ENCODE peak calls at places on chromosomes 5 and 9, in seven cellular contexts. One of them, this sample, is unnamed. For H3K27me3, the result is how much of the 10 kb centered on the place peaks cover.

GRCh38 chr5:173094012-173094661 is 38.0 kb downstream of the CREBRF start:
- DNase-seq in PC-3: peak
- DNase-seq in SJSA1: peak
- DNase-seq in uterus: no peak
- DNase-seq in GM23248: peak
- DNase-seq in heart left ventricle: no peak
- DNase-seq in CD4-positive, alpha-beta memory T cell: no peak
- DNase-seq in this sample: peak

GRCh38 chr9:15642369-15642962 is 89.6 kb downstream of the CCDC171 start:
- DNase-seq in CD4-positive, alpha-beta memory T cell: peak
- DNase-seq in heart left ventricle: no peak
- DNase-seq in PC-3: peak
- DNase-seq in GM23248: peak
- DNase-seq in SJSA1: no peak
- DNase-seq in uterus: no peak
- DNase-seq in this sample: peak

GRCh38 chr9:108322326-108323098 is 533.3 kb downstream of the ACTL7B start:
- DNase-seq in SJSA1: no peak
- DNase-seq in PC-3: peak
- DNase-seq in GM23248: peak
- DNase-seq in uterus: no peak
- DNase-seq in CD4-positive, alpha-beta memory T cell: no peak
- DNase-seq in heart left ventricle: no peak
- DNase-seq in this sample: no peak

GRCh38 chr9:16825364-16825763 is 45.1 kb downstream of the BNC2 start:
- DNase-seq in GM23248: peak
- DNase-seq in heart left ventricle: no peak
- DNase-seq in SJSA1: peak
- DNase-seq in PC-3: no peak
- DNase-seq in CD4-positive, alpha-beta memory T cell: no peak
- DNase-seq in uterus: no peak
- DNase-seq in this sample: no peak

GRCh38 chr5:18366234-18366633 is 732.0 kb downstream of the TAF11L14 start:
- DNase-seq in heart left ventricle: no peak
- DNase-seq in PC-3: no peak
- DNase-seq in GM23248: no peak
- DNase-seq in uterus: no peak
- DNase-seq in CD4-positive, alpha-beta memory T cell: no peak
- DNase-seq in SJSA1: no peak
- DNase-seq in this sample: no peak

GRCh38 chr5:80061005-80061404 is 25.9 kb downstream of the THBS4 start:
- DNase-seq in CD4-positive, alpha-beta memory T cell: no peak
- DNase-seq in PC-3: no peak
- DNase-seq in heart left ventricle: no peak
- DNase-seq in GM23248: no peak
- DNase-seq in SJSA1: no peak
- DNase-seq in uterus: no peak
- DNase-seq in this sample: no peak

GRCh38 chr9:92965759-92966517 is 18.6 kb downstream of the FGD3 start:
- DNase-seq in GM23248: no peak
- DNase-seq in SJSA1: no peak
- DNase-seq in uterus: no peak
- DNase-seq in PC-3: no peak
- DNase-seq in heart left ventricle: no peak
- DNase-seq in CD4-positive, alpha-beta memory T cell: no peak
- DNase-seq in this sample: no peak

GRCh38 chr9:17578911-17579793 is at the start of gene SH3GL2:
- DNase-seq in SJSA1: no peak
- DNase-seq in PC-3: peak
- DNase-seq in heart left ventricle: peak
- DNase-seq in uterus: peak
- DNase-seq in GM23248: peak
- DNase-seq in CD4-positive, alpha-beta memory T cell: no peak
- DNase-seq in this sample: peak

GRCh38 chr9:95341262-95342011 is 23.9 kb upstream of the FANCC start:
- DNase-seq in GM23248: peak
- DNase-seq in uterus: no peak
- DNase-seq in SJSA1: no peak
- DNase-seq in PC-3: peak
- DNase-seq in heart left ventricle: no peak
- DNase-seq in CD4-positive, alpha-beta memory T cell: no peak
- DNase-seq in this sample: no peak

GRCh38 chr9:92245005-92245797 is 48.3 kb downstream of the IARS1 start:
- DNase-seq in uterus: no peak
- DNase-seq in GM23248: peak
- DNase-seq in heart left ventricle: no peak
- DNase-seq in CD4-positive, alpha-beta memory T cell: no peak
- DNase-seq in PC-3: peak
- DNase-seq in SJSA1: peak
- DNase-seq in this sample: peak

GRCh38 chr9:92642041-92642451 is 27.9 kb downstream of the IPPK start:
- DNase-seq in GM23248: no peak
- DNase-seq in PC-3: no peak
- DNase-seq in heart left ventricle: no peak
- DNase-seq in CD4-positive, alpha-beta memory T cell: no peak
- DNase-seq in SJSA1: no peak
- DNase-seq in uterus: no peak
- DNase-seq in this sample: no peak

GRCh38 chr9:130192600-130192999 is 20.4 kb downstream of the NCS1 start:
- DNase-seq in PC-3: no peak
- DNase-seq in uterus: no peak
- DNase-seq in CD4-positive, alpha-beta memory T cell: no peak
- DNase-seq in GM23248: no peak
- DNase-seq in SJSA1: no peak
- DNase-seq in heart left ventricle: no peak
- DNase-seq in this sample: no peak

GRCh38 chr5:138653502-138653901 is 78.3 kb upstream of the HSPA9 start:
- DNase-seq in PC-3: peak
- DNase-seq in GM23248: peak
- DNase-seq in SJSA1: no peak
- DNase-seq in CD4-positive, alpha-beta memory T cell: no peak
- DNase-seq in uterus: no peak
- DNase-seq in heart left ventricle: no peak
- DNase-seq in this sample: peak

GRCh38 chr9:87324613-87325194 is 173.0 kb upstream of the DAPK1 start:
- DNase-seq in GM23248: peak
- DNase-seq in CD4-positive, alpha-beta memory T cell: peak
- DNase-seq in PC-3: peak
- DNase-seq in uterus: no peak
- DNase-seq in SJSA1: peak
- DNase-seq in heart left ventricle: no peak
- DNase-seq in this sample: peak

GRCh38 chr5:145697251-145698016 is 137.7 kb downstream of the PRELID2 start:
- DNase-seq in CD4-positive, alpha-beta memory T cell: no peak
- DNase-seq in PC-3: peak
- DNase-seq in GM23248: peak
- DNase-seq in uterus: no peak
- DNase-seq in heart left ventricle: no peak
- DNase-seq in SJSA1: peak
- DNase-seq in this sample: peak

GRCh38 chr5:103605277-103605676 is 42.7 kb upstream of the NUDT12 start:
- DNase-seq in SJSA1: no peak
- DNase-seq in GM23248: no peak
- DNase-seq in heart left ventricle: no peak
- DNase-seq in CD4-positive, alpha-beta memory T cell: no peak
- DNase-seq in uterus: no peak
- DNase-seq in PC-3: no peak
- DNase-seq in this sample: no peak

DNA sequence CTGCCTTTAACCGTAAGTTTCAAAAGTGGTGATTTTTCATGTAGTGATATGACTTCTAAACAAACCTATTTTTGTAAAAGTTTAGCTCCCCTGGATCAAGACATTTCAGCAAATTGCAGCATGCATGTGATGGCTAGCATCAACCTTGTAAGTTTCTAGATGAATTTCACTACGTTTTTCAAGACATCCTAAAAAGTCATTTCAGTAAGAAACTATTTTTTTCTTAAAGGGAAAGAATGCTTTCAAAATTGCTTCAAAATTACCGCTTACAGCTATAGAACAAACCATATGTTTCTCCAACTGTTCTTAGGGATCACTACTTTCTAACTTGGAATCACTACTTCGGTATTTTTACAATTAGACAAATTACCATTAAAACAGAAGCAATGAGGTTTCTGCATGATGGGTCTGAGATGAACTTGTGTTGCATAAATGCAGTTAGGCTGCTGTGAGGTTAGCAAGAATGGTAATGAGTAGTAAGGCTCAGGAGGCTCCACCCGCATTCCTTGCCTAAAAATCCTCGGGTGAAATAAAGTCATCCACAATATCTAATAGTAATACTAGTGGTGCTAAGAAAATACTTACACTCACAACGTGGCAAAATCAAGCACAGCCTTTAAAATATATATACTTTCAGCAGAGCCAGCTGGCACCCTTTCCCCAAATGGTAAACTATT is 53.8 kb downstream of the CDC14B start:
- DNase-seq in uterus: no peak
- DNase-seq in SJSA1: no peak
- DNase-seq in heart left ventricle: no peak
- DNase-seq in PC-3: no peak
- DNase-seq in CD4-positive, alpha-beta memory T cell: peak
- DNase-seq in GM23248: peak
- DNase-seq in this sample: no peak
- H3K27ac ChIP-seq in uterus: peak
- H3K27ac ChIP-seq in SJSA1: no peak
- H3K27ac ChIP-seq in heart left ventricle: peak
- H3K27ac ChIP-seq in PC-3: peak
- H3K27ac ChIP-seq in CD4-positive, alpha-beta memory T cell: peak
- H3K27ac ChIP-seq in GM23248: peak
- H3K27ac ChIP-seq in this sample: no peak

GRCh38 chr9:135179041-135179440 is 91.6 kb downstream of the OLFM1 start:
- DNase-seq in SJSA1: no peak
- DNase-seq in uterus: no peak
- DNase-seq in GM23248: no peak
- DNase-seq in heart left ventricle: no peak
- DNase-seq in CD4-positive, alpha-beta memory T cell: no peak
- DNase-seq in PC-3: no peak
- DNase-seq in this sample: no peak

GRCh38 chr9:135183069-135183468 is 95.6 kb downstream of the OLFM1 start:
- DNase-seq in SJSA1: no peak
- DNase-seq in uterus: no peak
- DNase-seq in CD4-positive, alpha-beta memory T cell: no peak
- DNase-seq in GM23248: no peak
- DNase-seq in heart left ventricle: no peak
- DNase-seq in PC-3: no peak
- DNase-seq in this sample: no peak

GRCh38 chr9:135183538-135184153 is 96.2 kb downstream of the OLFM1 start:
- DNase-seq in GM23248: peak
- DNase-seq in SJSA1: no peak
- DNase-seq in uterus: no peak
- DNase-seq in heart left ventricle: no peak
- DNase-seq in PC-3: no peak
- DNase-seq in CD4-positive, alpha-beta memory T cell: no peak
- DNase-seq in this sample: no peak

GRCh38 chr9:135181336-135181735 is 93.9 kb downstream of the OLFM1 start:
- DNase-seq in GM23248: no peak
- DNase-seq in heart left ventricle: no peak
- DNase-seq in uterus: no peak
- DNase-seq in SJSA1: no peak
- DNase-seq in CD4-positive, alpha-beta memory T cell: no peak
- DNase-seq in PC-3: no peak
- DNase-seq in this sample: no peak

DNA sequence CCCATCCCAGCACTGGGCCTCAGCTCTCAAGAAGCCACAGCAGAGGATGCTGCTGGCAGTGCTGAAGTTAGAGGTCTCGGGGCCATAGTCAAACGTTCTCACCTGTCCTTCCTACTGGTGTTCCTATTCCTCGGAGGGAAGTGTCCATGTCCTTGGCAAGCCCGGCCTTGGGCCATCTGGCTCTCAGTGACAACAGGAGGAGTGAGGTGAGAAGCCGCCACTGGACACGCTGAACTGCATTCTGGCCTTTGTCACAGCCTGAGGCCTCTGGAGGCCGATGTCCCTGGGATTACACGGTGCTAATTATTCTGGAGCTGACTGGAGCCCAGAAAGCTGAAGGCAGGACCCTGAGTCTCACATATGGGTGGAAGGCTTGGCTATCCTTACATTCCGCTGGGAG is 92.5 kb downstream of the OLFM1 start:
- DNase-seq in CD4-positive, alpha-beta memory T cell: no peak
- DNase-seq in PC-3: no peak
- DNase-seq in heart left ventricle: no peak
- DNase-seq in GM23248: no peak
- DNase-seq in uterus: no peak
- DNase-seq in SJSA1: no peak
- DNase-seq in this sample: no peak
- H3K27me3 ChIP-seq in CD4-positive, alpha-beta memory T cell: under half
- H3K27me3 ChIP-seq in PC-3: under half
- H3K27me3 ChIP-seq in heart left ventricle: under half
- H3K27me3 ChIP-seq in GM23248: under half
- H3K27me3 ChIP-seq in uterus: under half
- H3K27me3 ChIP-seq in SJSA1: under half
- H3K27me3 ChIP-seq in this sample: under half

DNA sequence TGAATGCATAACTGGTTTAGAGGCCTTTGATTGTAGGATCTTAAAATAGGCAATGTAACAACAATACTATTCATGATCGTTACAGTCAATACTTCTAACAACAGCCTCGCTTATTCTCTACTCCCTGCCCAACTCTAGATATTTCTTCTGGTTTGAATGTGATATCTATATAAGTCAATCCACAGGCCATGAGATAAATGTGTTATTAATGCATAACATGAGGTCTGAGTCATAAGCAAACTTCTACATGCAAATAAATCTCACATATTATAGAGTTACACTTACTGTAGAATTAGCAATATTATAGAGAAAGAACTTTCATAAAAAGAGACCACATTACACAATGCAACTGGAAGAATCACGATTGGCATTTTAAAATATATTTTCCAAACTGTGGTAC is 2.9 kb upstream of the ALDOB start:
- DNase-seq in PC-3: no peak
- DNase-seq in CD4-positive, alpha-beta memory T cell: no peak
- DNase-seq in SJSA1: no peak
- DNase-seq in heart left ventricle: no peak
- DNase-seq in GM23248: no peak
- DNase-seq in uterus: no peak
- DNase-seq in this sample: no peak
- H3K27ac ChIP-seq in PC-3: no peak
- H3K27ac ChIP-seq in CD4-positive, alpha-beta memory T cell: no peak
- H3K27ac ChIP-seq in SJSA1: no peak
- H3K27ac ChIP-seq in heart left ventricle: no peak
- H3K27ac ChIP-seq in GM23248: no peak
- H3K27ac ChIP-seq in uterus: no peak
- H3K27ac ChIP-seq in this sample: no peak

DNA sequence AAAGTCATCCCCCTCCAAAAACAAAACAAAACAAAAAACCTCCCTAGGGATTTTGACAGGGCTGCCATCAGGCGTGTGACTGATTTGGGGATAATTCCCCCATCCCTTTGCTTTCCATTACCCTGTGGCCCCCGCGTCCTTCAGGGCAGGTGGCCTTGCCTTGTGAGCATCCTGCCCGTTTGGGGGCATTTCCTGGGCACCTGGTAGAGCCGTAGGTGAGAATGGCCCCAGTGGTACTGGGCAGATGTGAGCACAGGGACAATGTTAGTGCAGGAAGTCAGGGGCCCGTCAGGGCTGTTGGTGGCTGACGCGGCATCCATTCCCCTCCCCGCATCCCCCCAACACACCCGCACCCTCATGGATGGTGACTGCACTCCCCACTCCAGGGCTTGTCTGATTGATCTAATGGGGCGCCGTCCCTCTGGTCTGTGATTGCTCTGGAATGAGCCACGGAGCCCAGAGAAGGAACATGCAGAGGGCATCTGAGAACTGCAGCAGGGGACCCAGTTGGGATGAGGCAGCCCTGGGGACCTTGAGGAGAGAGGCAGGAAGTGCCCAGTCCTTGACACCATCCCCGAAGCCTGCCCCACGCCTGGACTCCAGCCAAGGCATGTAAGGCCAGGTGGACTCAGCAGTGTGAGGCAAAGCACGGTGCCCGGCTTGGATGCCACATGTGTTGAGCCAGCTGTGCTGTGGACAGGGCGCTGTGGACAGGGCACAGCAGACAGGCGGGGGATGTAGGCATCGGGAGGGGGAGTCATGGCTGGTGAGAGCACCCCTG is 27.4 kb upstream of the OBP2B start:
- DNase-seq in uterus: peak
- DNase-seq in PC-3: no peak
- DNase-seq in CD4-positive, alpha-beta memory T cell: no peak
- DNase-seq in GM23248: no peak
- DNase-seq in SJSA1: no peak
- DNase-seq in heart left ventricle: no peak
- DNase-seq in this sample: no peak
- H3K27me3 ChIP-seq in uterus: under half
- H3K27me3 ChIP-seq in PC-3: under half
- H3K27me3 ChIP-seq in CD4-positive, alpha-beta memory T cell: under half
- H3K27me3 ChIP-seq in GM23248: under half
- H3K27me3 ChIP-seq in SJSA1: under half
- H3K27me3 ChIP-seq in heart left ventricle: under half
- H3K27me3 ChIP-seq in this sample: under half